ENCODE peak calls at places on chromosome 3, in four cellular contexts. One of them, this sample, is unnamed.

GRCh38 chr3:126364130-126364695 is 7.0 kb upstream of the KLF15 start:
- DNase-seq in cerebellum: no peak
- DNase-seq in COR-L47: no peak
- DNase-seq in adipocyte: no peak
- DNase-seq in this sample: no peak

GRCh38 chr3:14200841-14201240 is 22.2 kb downstream of the LSM3 start:
- DNase-seq in COR-L47: no peak
- DNase-seq in cerebellum: no peak
- DNase-seq in adipocyte: no peak
- DNase-seq in this sample: no peak

GRCh38 chr3:87873136-87873535 is 185.7 kb downstream of the CGGBP1 start:
- DNase-seq in adipocyte: no peak
- DNase-seq in COR-L47: no peak
- DNase-seq in cerebellum: no peak
- DNase-seq in this sample: no peak

GRCh38 chr3:13822042-13822441 is 57.8 kb downstream of the WNT7A start:
- DNase-seq in adipocyte: no peak
- DNase-seq in cerebellum: no peak
- DNase-seq in COR-L47: no peak
- DNase-seq in this sample: no peak

GRCh38 chr3:58656631-58657030 is 9.9 kb downstream of the FAM3D start:
- DNase-seq in adipocyte: no peak
- DNase-seq in COR-L47: no peak
- DNase-seq in cerebellum: no peak
- DNase-seq in this sample: no peak

GRCh38 chr3:8851703-8852102 is 82.3 kb upstream of the OXTR start:
- DNase-seq in COR-L47: no peak
- DNase-seq in cerebellum: no peak
- DNase-seq in adipocyte: peak; percentile 91
- DNase-seq in this sample: no peak

GRCh38 chr3:52704611-52705437 is 767 bp downstream of the GLT8D1 start:
- DNase-seq in COR-L47: no peak
- DNase-seq in adipocyte: peak; percentile 77
- DNase-seq in cerebellum: peak; percentile 19
- DNase-seq in this sample: peak; percentile 45

GRCh38 chr3:172915911-172916514 is 165.5 kb downstream of the ECT2 start:
- DNase-seq in adipocyte: no peak
- DNase-seq in cerebellum: no peak
- DNase-seq in COR-L47: peak; percentile 80
- DNase-seq in this sample: peak; percentile 11

GRCh38 chr3:184670091-184670602 is 41.7 kb downstream of the MAGEF1 start:
- DNase-seq in adipocyte: no peak
- DNase-seq in COR-L47: no peak
- DNase-seq in cerebellum: no peak
- DNase-seq in this sample: no peak

GRCh38 chr3:37892917-37893595 is 31.4 kb downstream of the CTDSPL start:
- DNase-seq in adipocyte: peak; percentile 29
- DNase-seq in COR-L47: no peak
- DNase-seq in cerebellum: no peak
- DNase-seq in this sample: peak; percentile 17

GRCh38 chr3:137163958-137164357 is 206.2 kb downstream of the IL20RB start:
- DNase-seq in cerebellum: no peak
- DNase-seq in COR-L47: no peak
- DNase-seq in adipocyte: no peak
- DNase-seq in this sample: no peak

GRCh38 chr3:150330174-150330573 is 77.9 kb upstream of the TSC22D2 start:
- DNase-seq in COR-L47: no peak
- DNase-seq in cerebellum: no peak
- DNase-seq in adipocyte: no peak
- DNase-seq in this sample: no peak

GRCh38 chr3:107629556-107629955 is 106.8 kb downstream of the BBX start:
- DNase-seq in cerebellum: no peak
- DNase-seq in adipocyte: no peak
- DNase-seq in COR-L47: no peak
- DNase-seq in this sample: no peak

GRCh38 chr3:52022323-52023100 is 26.8 kb upstream of the RPL29 start:
- DNase-seq in adipocyte: no peak
- DNase-seq in COR-L47: peak; percentile 17
- DNase-seq in cerebellum: no peak
- DNase-seq in this sample: no peak

This sample was measured in DMS53.